ENCODE peak calls at places on chromosomes 13 and 19, in four cellular contexts. One of them, this sample, is unnamed.

GRCh38 chr13:100983111-100983510 is 308.5 kb upstream of the TMTC4 start:
- DNase-seq in activated CD4-positive, alpha-beta T cell treated with anti-CD3 and anti-CD28 coated beads, Interleukin-2, amount 50 U/mL, for 1 hour: no peak
- DNase-seq in NCI-H1105 treated with DMSO at 0.1 percent for 48 hours: no peak
- DNase-seq in DMS79 treated with DMSO at 0.1 percent for 48 hours: no peak
- DNase-seq in this sample: no peak

GRCh38 chr13:25802579-25802978 is 249.2 kb downstream of the SHISA2 start:
- DNase-seq in activated CD4-positive, alpha-beta T cell treated with anti-CD3 and anti-CD28 coated beads, Interleukin-2, amount 50 U/mL, for 1 hour: no peak
- DNase-seq in NCI-H1105 treated with DMSO at 0.1 percent for 48 hours: no peak
- DNase-seq in DMS79 treated with DMSO at 0.1 percent for 48 hours: no peak
- DNase-seq in this sample: no peak

GRCh38 chr19:3976495-3977241 is 5.8 kb upstream of the DAPK3 start:
- DNase-seq in NCI-H1105 treated with DMSO at 0.1 percent for 48 hours: no peak
- DNase-seq in DMS79 treated with DMSO at 0.1 percent for 48 hours: no peak
- DNase-seq in activated CD4-positive, alpha-beta T cell treated with anti-CD3 and anti-CD28 coated beads, Interleukin-2, amount 50 U/mL, for 1 hour: no peak
- DNase-seq in this sample: no peak

GRCh38 chr13:94345374-94346195 is 133.9 kb downstream of the DCT start:
- DNase-seq in DMS79 treated with DMSO at 0.1 percent for 48 hours: peak
- DNase-seq in activated CD4-positive, alpha-beta T cell treated with anti-CD3 and anti-CD28 coated beads, Interleukin-2, amount 50 U/mL, for 1 hour: no peak
- DNase-seq in NCI-H1105 treated with DMSO at 0.1 percent for 48 hours: peak
- DNase-seq in this sample: no peak

GRCh38 chr19:15028490-15028889 is 20.8 kb upstream of the CASP14 start:
- DNase-seq in DMS79 treated with DMSO at 0.1 percent for 48 hours: no peak
- DNase-seq in NCI-H1105 treated with DMSO at 0.1 percent for 48 hours: no peak
- DNase-seq in activated CD4-positive, alpha-beta T cell treated with anti-CD3 and anti-CD28 coated beads, Interleukin-2, amount 50 U/mL, for 1 hour: no peak
- DNase-seq in this sample: no peak

GRCh38 chr13:106533101-106533939 is 2.1 kb downstream of the EFNB2 start:
- DNase-seq in NCI-H1105 treated with DMSO at 0.1 percent for 48 hours: peak
- DNase-seq in DMS79 treated with DMSO at 0.1 percent for 48 hours: peak
- DNase-seq in activated CD4-positive, alpha-beta T cell treated with anti-CD3 and anti-CD28 coated beads, Interleukin-2, amount 50 U/mL, for 1 hour: peak
- DNase-seq in this sample: no peak

GRCh38 chr13:42279986-42280385 is 8.0 kb downstream of the AKAP11 start:
- DNase-seq in NCI-H1105 treated with DMSO at 0.1 percent for 48 hours: no peak
- DNase-seq in activated CD4-positive, alpha-beta T cell treated with anti-CD3 and anti-CD28 coated beads, Interleukin-2, amount 50 U/mL, for 1 hour: no peak
- DNase-seq in DMS79 treated with DMSO at 0.1 percent for 48 hours: no peak
- DNase-seq in this sample: no peak

GRCh38 chr19:4730740-4731171 is 7.1 kb upstream of the DPP9 start:
- DNase-seq in DMS79 treated with DMSO at 0.1 percent for 48 hours: no peak
- DNase-seq in NCI-H1105 treated with DMSO at 0.1 percent for 48 hours: no peak
- DNase-seq in activated CD4-positive, alpha-beta T cell treated with anti-CD3 and anti-CD28 coated beads, Interleukin-2, amount 50 U/mL, for 1 hour: peak
- DNase-seq in this sample: peak

GRCh38 chr13:26872444-26873173 is 112.0 kb upstream of the GPR12 start:
- DNase-seq in DMS79 treated with DMSO at 0.1 percent for 48 hours: no peak
- DNase-seq in NCI-H1105 treated with DMSO at 0.1 percent for 48 hours: peak
- DNase-seq in activated CD4-positive, alpha-beta T cell treated with anti-CD3 and anti-CD28 coated beads, Interleukin-2, amount 50 U/mL, for 1 hour: peak
- DNase-seq in this sample: peak

GRCh38 chr13:103325675-103326074 is 259.5 kb upstream of the SLC10A2 start:
- DNase-seq in NCI-H1105 treated with DMSO at 0.1 percent for 48 hours: no peak
- DNase-seq in DMS79 treated with DMSO at 0.1 percent for 48 hours: no peak
- DNase-seq in activated CD4-positive, alpha-beta T cell treated with anti-CD3 and anti-CD28 coated beads, Interleukin-2, amount 50 U/mL, for 1 hour: no peak
- DNase-seq in this sample: no peak

GRCh38 chr13:22648325-22648758 is 532.4 kb upstream of the SGCG start:
- DNase-seq in activated CD4-positive, alpha-beta T cell treated with anti-CD3 and anti-CD28 coated beads, Interleukin-2, amount 50 U/mL, for 1 hour: no peak
- DNase-seq in DMS79 treated with DMSO at 0.1 percent for 48 hours: no peak
- DNase-seq in NCI-H1105 treated with DMSO at 0.1 percent for 48 hours: no peak
- DNase-seq in this sample: no peak

GRCh38 chr19:35006342-35006998 is 6.3 kb downstream of the GRAMD1A start:
- DNase-seq in NCI-H1105 treated with DMSO at 0.1 percent for 48 hours: no peak
- DNase-seq in DMS79 treated with DMSO at 0.1 percent for 48 hours: no peak
- DNase-seq in activated CD4-positive, alpha-beta T cell treated with anti-CD3 and anti-CD28 coated beads, Interleukin-2, amount 50 U/mL, for 1 hour: no peak
- DNase-seq in this sample: no peak

GRCh38 chr19:32448026-32448425 is 42.5 kb downstream of the DPY19L3 start:
- DNase-seq in DMS79 treated with DMSO at 0.1 percent for 48 hours: no peak
- DNase-seq in activated CD4-positive, alpha-beta T cell treated with anti-CD3 and anti-CD28 coated beads, Interleukin-2, amount 50 U/mL, for 1 hour: no peak
- DNase-seq in NCI-H1105 treated with DMSO at 0.1 percent for 48 hours: no peak
- DNase-seq in this sample: no peak

GRCh38 chr19:35295792-35296462 is 4.0 kb downstream of the MAG start:
- DNase-seq in activated CD4-positive, alpha-beta T cell treated with anti-CD3 and anti-CD28 coated beads, Interleukin-2, amount 50 U/mL, for 1 hour: peak
- DNase-seq in NCI-H1105 treated with DMSO at 0.1 percent for 48 hours: no peak
- DNase-seq in DMS79 treated with DMSO at 0.1 percent for 48 hours: no peak
- DNase-seq in this sample: peak

GRCh38 chr13:30108216-30108912 is 199.0 kb downstream of the KATNAL1 start:
- DNase-seq in activated CD4-positive, alpha-beta T cell treated with anti-CD3 and anti-CD28 coated beads, Interleukin-2, amount 50 U/mL, for 1 hour: no peak
- DNase-seq in NCI-H1105 treated with DMSO at 0.1 percent for 48 hours: no peak
- DNase-seq in DMS79 treated with DMSO at 0.1 percent for 48 hours: peak
- DNase-seq in this sample: no peak

GRCh38 chr19:14536926-14537692 is 7.7 kb downstream of the TECR start:
- DNase-seq in NCI-H1105 treated with DMSO at 0.1 percent for 48 hours: no peak
- DNase-seq in DMS79 treated with DMSO at 0.1 percent for 48 hours: no peak
- DNase-seq in activated CD4-positive, alpha-beta T cell treated with anti-CD3 and anti-CD28 coated beads, Interleukin-2, amount 50 U/mL, for 1 hour: peak
- DNase-seq in this sample: no peak

GRCh38 chr19:11921852-11922495 is 2.9 kb upstream of the ZNF700 start:
- DNase-seq in DMS79 treated with DMSO at 0.1 percent for 48 hours: no peak
- DNase-seq in activated CD4-positive, alpha-beta T cell treated with anti-CD3 and anti-CD28 coated beads, Interleukin-2, amount 50 U/mL, for 1 hour: no peak
- DNase-seq in NCI-H1105 treated with DMSO at 0.1 percent for 48 hours: no peak
- DNase-seq in this sample: no peak

GRCh38 chr13:22915442-22916082 is 265.2 kb upstream of the SGCG start:
- DNase-seq in DMS79 treated with DMSO at 0.1 percent for 48 hours: peak
- DNase-seq in NCI-H1105 treated with DMSO at 0.1 percent for 48 hours: peak
- DNase-seq in activated CD4-positive, alpha-beta T cell treated with anti-CD3 and anti-CD28 coated beads, Interleukin-2, amount 50 U/mL, for 1 hour: no peak
- DNase-seq in this sample: no peak

GRCh38 chr19:681029-681626 is 4.9 kb downstream of the FSTL3 start:
- DNase-seq in activated CD4-positive, alpha-beta T cell treated with anti-CD3 and anti-CD28 coated beads, Interleukin-2, amount 50 U/mL, for 1 hour: peak
- DNase-seq in NCI-H1105 treated with DMSO at 0.1 percent for 48 hours: no peak
- DNase-seq in DMS79 treated with DMSO at 0.1 percent for 48 hours: no peak
- DNase-seq in this sample: no peak

GRCh38 chr19:35375505-35376307 is 4.8 kb downstream of the GPR42 start:
- DNase-seq in activated CD4-positive, alpha-beta T cell treated with anti-CD3 and anti-CD28 coated beads, Interleukin-2, amount 50 U/mL, for 1 hour: no peak
- DNase-seq in NCI-H1105 treated with DMSO at 0.1 percent for 48 hours: no peak
- DNase-seq in DMS79 treated with DMSO at 0.1 percent for 48 hours: no peak
- DNase-seq in this sample: no peak

GRCh38 chr13:97306106-97306505 is 84.0 kb downstream of the MBNL2 start:
- DNase-seq in NCI-H1105 treated with DMSO at 0.1 percent for 48 hours: no peak
- DNase-seq in DMS79 treated with DMSO at 0.1 percent for 48 hours: no peak
- DNase-seq in activated CD4-positive, alpha-beta T cell treated with anti-CD3 and anti-CD28 coated beads, Interleukin-2, amount 50 U/mL, for 1 hour: no peak
- DNase-seq in this sample: no peak

GRCh38 chr19:29681422-29682235 is 16.4 kb downstream of the PLEKHF1 start:
- DNase-seq in NCI-H1105 treated with DMSO at 0.1 percent for 48 hours: no peak
- DNase-seq in DMS79 treated with DMSO at 0.1 percent for 48 hours: no peak
- DNase-seq in activated CD4-positive, alpha-beta T cell treated with anti-CD3 and anti-CD28 coated beads, Interleukin-2, amount 50 U/mL, for 1 hour: no peak
- DNase-seq in this sample: no peak

GRCh38 chr19:4067396-4068057 is 828 bp upstream of the ZBTB7A start:
- DNase-seq in activated CD4-positive, alpha-beta T cell treated with anti-CD3 and anti-CD28 coated beads, Interleukin-2, amount 50 U/mL, for 1 hour: peak
- DNase-seq in DMS79 treated with DMSO at 0.1 percent for 48 hours: no peak
- DNase-seq in NCI-H1105 treated with DMSO at 0.1 percent for 48 hours: no peak
- DNase-seq in this sample: no peak

GRCh38 chr13:46831588-46832194 is 34.7 kb upstream of the ESD start:
- DNase-seq in DMS79 treated with DMSO at 0.1 percent for 48 hours: peak
- DNase-seq in NCI-H1105 treated with DMSO at 0.1 percent for 48 hours: peak
- DNase-seq in activated CD4-positive, alpha-beta T cell treated with anti-CD3 and anti-CD28 coated beads, Interleukin-2, amount 50 U/mL, for 1 hour: peak
- DNase-seq in this sample: no peak

GRCh38 chr13:92805766-92806165 is 420.8 kb upstream of the GPC6 start:
- DNase-seq in NCI-H1105 treated with DMSO at 0.1 percent for 48 hours: no peak
- DNase-seq in DMS79 treated with DMSO at 0.1 percent for 48 hours: no peak
- DNase-seq in activated CD4-positive, alpha-beta T cell treated with anti-CD3 and anti-CD28 coated beads, Interleukin-2, amount 50 U/mL, for 1 hour: no peak
- DNase-seq in this sample: no peak

GRCh38 chr13:73355134-73355533 is 296.3 kb downstream of the KLF5 start:
- DNase-seq in DMS79 treated with DMSO at 0.1 percent for 48 hours: no peak
- DNase-seq in NCI-H1105 treated with DMSO at 0.1 percent for 48 hours: no peak
- DNase-seq in activated CD4-positive, alpha-beta T cell treated with anti-CD3 and anti-CD28 coated beads, Interleukin-2, amount 50 U/mL, for 1 hour: no peak
- DNase-seq in this sample: no peak

GRCh38 chr19:50432221-50432626 is 468 bp upstream of the MYBPC2 start:
- DNase-seq in NCI-H1105 treated with DMSO at 0.1 percent for 48 hours: peak
- DNase-seq in DMS79 treated with DMSO at 0.1 percent for 48 hours: peak
- DNase-seq in activated CD4-positive, alpha-beta T cell treated with anti-CD3 and anti-CD28 coated beads, Interleukin-2, amount 50 U/mL, for 1 hour: no peak
- DNase-seq in this sample: no peak

GRCh38 chr13:70253411-70253810 is 145.2 kb upstream of the KLHL1 start:
- DNase-seq in NCI-H1105 treated with DMSO at 0.1 percent for 48 hours: peak
- DNase-seq in activated CD4-positive, alpha-beta T cell treated with anti-CD3 and anti-CD28 coated beads, Interleukin-2, amount 50 U/mL, for 1 hour: no peak
- DNase-seq in DMS79 treated with DMSO at 0.1 percent for 48 hours: no peak
- DNase-seq in this sample: no peak

GRCh38 chr19:3471954-3472655 is 8.2 kb downstream of the SMIM24 start:
- DNase-seq in DMS79 treated with DMSO at 0.1 percent for 48 hours: no peak
- DNase-seq in NCI-H1105 treated with DMSO at 0.1 percent for 48 hours: no peak
- DNase-seq in activated CD4-positive, alpha-beta T cell treated with anti-CD3 and anti-CD28 coated beads, Interleukin-2, amount 50 U/mL, for 1 hour: peak
- DNase-seq in this sample: peak

GRCh38 chr19:45615795-45616708 is 14.0 kb upstream of the GPR4 start:
- DNase-seq in NCI-H1105 treated with DMSO at 0.1 percent for 48 hours: peak
- DNase-seq in DMS79 treated with DMSO at 0.1 percent for 48 hours: no peak
- DNase-seq in activated CD4-positive, alpha-beta T cell treated with anti-CD3 and anti-CD28 coated beads, Interleukin-2, amount 50 U/mL, for 1 hour: peak
- DNase-seq in this sample: peak

This sample was measured in CD8-positive, alpha-beta T cell.